ENCODE peak calls at places on chromosomes 2 and 18, in eight cellular contexts. I is activated T-cell treated with anti-CD3 and anti-CD28 coated beads for 24 hours; H is aorta; Y is activated CD4-positive, alpha-beta T cell treated with anti-CD3 and anti-CD28 coated beads, Interleukin-2, amount 50 U/mL, for 4 hours; B is ELR; U is right lobe of liver; J is endothelial cell; G is SW480. O is an unnamed sample.

GRCh38 chr2:64371727-64372126 is 82.2 kb upstream of the LGALSL start:
- DNase-seq in I (no peak), H (no peak), Y (no peak), B (no peak), U (no peak), J (no peak), G (peak), O (no peak)

GRCh38 chr2:65129276-65129612 is 662 bp downstream of the RAB1A start:
- DNase-seq in I (no peak), H (no peak), Y (no peak), B (no peak), U (no peak), J (no peak), G (no peak), O (no peak)

GRCh38 chr2:168565112-168565511 is 109.0 kb downstream of the CERS6 start:
- DNase-seq in I (no peak), H (no peak), Y (no peak), B (peak), U (no peak), J (no peak), G (peak), O (no peak)

GRCh38 chr2:24214880-24215279 is 40.0 kb downstream of the FAM228A start:
- DNase-seq in I (no peak), H (no peak), Y (no peak), B (no peak), U (no peak), J (no peak), G (no peak), O (no peak)

GRCh38 chr18:51321696-51322095 is 124.2 kb upstream of the MEX3C start:
- DNase-seq in I (no peak), H (no peak), Y (no peak), B (no peak), U (no peak), J (no peak), G (no peak), O (peak)

GRCh38 chr18:48928787-48929186 is 22.0 kb downstream of the SMAD7 start:
- DNase-seq in I (peak), H (peak), Y (peak), B (peak), U (peak), J (no peak), G (peak), O (no peak)

GRCh38 chr2:42010743-42011298 is 37.0 kb upstream of the PKDCC start:
- DNase-seq in I (no peak), H (no peak), Y (no peak), B (peak), U (no peak), J (no peak), G (no peak), O (no peak)

GRCh38 chr18:62788891-62789290 is 73.5 kb downstream of the PHLPP1 start:
- DNase-seq in I (no peak), H (no peak), Y (no peak), B (no peak), U (no peak), J (no peak), G (peak), O (no peak)

GRCh38 chr2:23420091-23420839 is 35.3 kb downstream of the KLHL29 start:
- DNase-seq in I (no peak), H (no peak), Y (no peak), B (no peak), U (no peak), J (no peak), G (no peak), O (no peak)

GRCh38 chr18:32048507-32049091 is 30.0 kb downstream of the RNF125 start:
- DNase-seq in I (no peak), H (peak), Y (no peak), B (peak), U (peak), J (no peak), G (no peak), O (no peak)

GRCh38 chr2:32611771-32612170 is 16.1 kb upstream of the TTC27 start:
- DNase-seq in I (no peak), H (no peak), Y (no peak), B (no peak), U (no peak), J (no peak), G (no peak), O (no peak)

GRCh38 chr2:122799391-122799790 is 1043.9 kb downstream of the TSN start:
- DNase-seq in I (no peak), H (no peak), Y (no peak), B (no peak), U (no peak), J (no peak), G (no peak), O (no peak)

GRCh38 chr2:191582355-191582754 is 95.6 kb upstream of the NABP1 start:
- DNase-seq in I (no peak), H (no peak), Y (no peak), B (peak), U (no peak), J (no peak), G (no peak), O (no peak)

GRCh38 chr2:60136913-60137312 is 416.5 kb downstream of the BCL11A start:
- DNase-seq in I (no peak), H (no peak), Y (no peak), B (no peak), U (no peak), J (no peak), G (no peak), O (no peak)

GRCh38 chr2:46007412-46007811 is 289.8 kb upstream of the EPAS1 start:
- DNase-seq in I (no peak), H (no peak), Y (no peak), B (no peak), U (no peak), J (no peak), G (no peak), O (no peak)

GRCh38 chr18:3998698-3999333 is 456.3 kb downstream of the DLGAP1 start:
- DNase-seq in I (no peak), H (no peak), Y (no peak), B (peak), U (no peak), J (peak), G (peak), O (peak)

GRCh38 chr18:72161686-72162085 is 382.5 kb downstream of the CBLN2 start:
- DNase-seq in I (no peak), H (no peak), Y (no peak), B (no peak), U (no peak), J (no peak), G (no peak), O (no peak)

GRCh38 chr2:239214725-239215124 is 186.1 kb downstream of the HDAC4 start:
- DNase-seq in I (no peak), H (no peak), Y (no peak), B (no peak), U (no peak), J (no peak), G (no peak), O (no peak)

GRCh38 chr2:129281761-129282160 is 697.7 kb upstream of the RAB6C start:
- DNase-seq in I (no peak), H (no peak), Y (no peak), B (no peak), U (no peak), J (no peak), G (no peak), O (no peak)

GRCh38 chr18:3060667-3061580 is 48.0 kb upstream of the LPIN2 start:
- DNase-seq in I (peak), H (no peak), Y (peak), B (no peak), U (no peak), J (no peak), G (no peak), O (no peak)

GRCh38 chr2:120993661-120994060 is 258.0 kb downstream of the GLI2 start:
- DNase-seq in I (no peak), H (no peak), Y (no peak), B (no peak), U (no peak), J (no peak), G (no peak), O (no peak)

GRCh38 chr2:44722002-44722625 is 219.4 kb upstream of the SIX3 start:
- DNase-seq in I (no peak), H (no peak), Y (no peak), B (no peak), U (no peak), J (no peak), G (no peak), O (no peak)

GRCh38 chr2:136117909-136118818 is at the start of gene CXCR4:
- DNase-seq in I (peak), H (peak), Y (peak), B (peak), U (peak), J (peak), G (peak), O (peak)

GRCh38 chr2:25977768-25978167 is 4.5 kb downstream of the KIF3C start:
- DNase-seq in I (no peak), H (no peak), Y (no peak), B (peak), U (peak), J (no peak), G (peak), O (no peak)

GRCh38 chr18:76824136-76824676 is 1.8 kb downstream of the ZNF236 start:
- DNase-seq in I (no peak), H (no peak), Y (no peak), B (no peak), U (no peak), J (no peak), G (no peak), O (no peak)

GRCh38 chr2:53856272-53856671 is 3.5 kb downstream of the GPR75 start:
- DNase-seq in I (no peak), H (no peak), Y (no peak), B (no peak), U (no peak), J (no peak), G (no peak), O (peak)

GRCh38 chr2:174003635-174004310 is 38.6 kb upstream of the SP3 start:
- DNase-seq in I (no peak), H (no peak), Y (no peak), B (no peak), U (peak), J (no peak), G (peak), O (no peak)

GRCh38 chr2:54176577-54176976 is 61.2 kb downstream of the ACYP2 start:
- DNase-seq in I (no peak), H (no peak), Y (no peak), B (peak), U (no peak), J (peak), G (peak), O (peak)

GRCh38 chr2:150133623-150134022 is 353.8 kb downstream of the RND3 start:
- DNase-seq in I (no peak), H (no peak), Y (no peak), B (peak), U (no peak), J (no peak), G (peak), O (peak)

GRCh38 chr18:47175283-47175894 is 775 bp downstream of the IER3IP1 start:
- DNase-seq in I (no peak), H (no peak), Y (no peak), B (peak), U (no peak), J (peak), G (no peak), O (no peak)

GRCh38 chr2:192535956-192536685 is 341.4 kb upstream of the TMEFF2 start:
- DNase-seq in I (no peak), H (no peak), Y (no peak), B (no peak), U (no peak), J (no peak), G (no peak), O (no peak)

GRCh38 chr2:42117923-42118758 is 51.0 kb upstream of the EML4 start:
- DNase-seq in I (no peak), H (no peak), Y (no peak), B (peak), U (no peak), J (no peak), G (peak), O (no peak)